ENCODE peak calls at places on chromosomes 12 and 14, in seven cellular contexts. H is T-helper 2 cell; Z is activated T-cell treated with anti-CD3 and anti-CD28 coated beads, Interleukin-2, amount 50 U/mL, for 24 hours; U is CD4-positive, alpha-beta T cell; R is activated T-helper 1 cell treated with anti-CD3 and anti-CD28 coated beads, Interleukin-2, amount 50 U/mL, for 16 hours; V is left ventricle myocardium superior; A is progenitor cell of endocrine pancreas. I is an unnamed sample.

GRCh38 chr14:64786296-64787149 is 82.3 kb downstream of the PLEKHG3 start:
- DNase-seq in R (no peak), H (no peak), A (no peak), V (peak), U (no peak), Z (no peak), I (peak)

GRCh38 chr14:60245316-60246177 is 3.5 kb upstream of the PPM1A start:
- DNase-seq in R (no peak), A (no peak), Z (no peak), V (no peak), U (no peak), H (no peak), I (no peak)

GRCh38 chr12:87820524-87821194 is 208.5 kb downstream of the C12orf50 start:
- DNase-seq in H (no peak), V (no peak), R (no peak), A (no peak), U (no peak), Z (no peak), I (peak)

GRCh38 chr14:32230181-32230580 is 27.1 kb upstream of the RNU6-8 start:
- DNase-seq in U (no peak), Z (no peak), V (no peak), A (no peak), R (no peak), H (no peak), I (peak)

GRCh38 chr12:57027011-57027804 is 10.9 kb upstream of the TAC3 start:
- DNase-seq in V (no peak), A (no peak), Z (peak), U (no peak), H (no peak), R (no peak), I (no peak)

GRCh38 chr14:95507701-95508103 is 8.7 kb downstream of the SYNE3 start:
- DNase-seq in V (no peak), U (no peak), Z (no peak), H (no peak), A (no peak), R (no peak), I (peak)

GRCh38 chr12:53552346-53553327 is 45.4 kb upstream of the NPFF start:
- DNase-seq in Z (no peak), H (no peak), R (no peak), U (no peak), V (no peak), A (no peak), I (no peak)

GRCh38 chr14:55336161-55336560 is 64.9 kb downstream of the FBXO34 start:
- DNase-seq in Z (no peak), U (no peak), V (no peak), H (no peak), R (no peak), A (no peak), I (no peak)

GRCh38 chr12:91778938-91779400 is 366.7 kb downstream of the BTG1 start:
- DNase-seq in U (peak), Z (no peak), V (no peak), H (no peak), R (peak), A (no peak), I (peak)

GRCh38 chr12:121673013-121673441 is 3.6 kb upstream of the MORN3 start:
- DNase-seq in V (no peak), R (no peak), Z (no peak), A (no peak), U (no peak), H (no peak), I (no peak)

GRCh38 chr12:65278576-65279386 is at the start of gene MSRB3:
- DNase-seq in A (peak), R (no peak), Z (peak), H (no peak), U (no peak), V (peak), I (peak)

GRCh38 chr12:110704231-110704630 is 15.3 kb upstream of the HVCN1 start:
- DNase-seq in R (no peak), V (no peak), H (no peak), U (no peak), Z (no peak), A (no peak), I (no peak)

GRCh38 chr12:43349863-43350262 is 202.1 kb downstream of the ADAMTS20 start:
- DNase-seq in R (no peak), A (no peak), Z (no peak), H (no peak), U (no peak), V (no peak), I (peak)

GRCh38 chr14:71714225-71714624 is 218.0 kb upstream of the RGS6 start:
- DNase-seq in H (no peak), Z (no peak), R (no peak), U (no peak), V (no peak), A (no peak), I (peak)

GRCh38 chr12:129659927-129660326 is 243.9 kb downstream of the TMEM132D start:
- DNase-seq in U (no peak), V (no peak), A (no peak), H (no peak), Z (no peak), R (no peak), I (peak)

GRCh38 chr12:113853491-113853890 is 112.6 kb downstream of the RBM19 start:
- DNase-seq in H (no peak), R (no peak), Z (no peak), A (no peak), V (no peak), U (no peak), I (no peak)

GRCh38 chr14:67137744-67138371 is 51.4 kb upstream of the GARIN2 start:
- DNase-seq in H (no peak), V (no peak), U (no peak), A (no peak), R (no peak), Z (no peak), I (peak)

GRCh38 chr14:22824711-22825359 is 4.9 kb upstream of the MRPL52 start:
- DNase-seq in V (no peak), H (no peak), Z (no peak), U (no peak), A (no peak), R (no peak), I (peak)

GRCh38 chr14:21965042-21965441 is 291.4 kb upstream of the OR4E1 start:
- DNase-seq in R (peak), A (no peak), Z (peak), H (no peak), V (no peak), U (peak), I (no peak)

GRCh38 chr14:90567991-90568390 is 171.2 kb downstream of the CALM1 start:
- DNase-seq in H (no peak), V (no peak), U (no peak), Z (no peak), A (no peak), R (no peak), I (no peak)

GRCh38 chr12:116220756-116221155 is 56.7 kb downstream of the MED13L start:
- DNase-seq in R (no peak), V (no peak), U (no peak), Z (no peak), A (no peak), H (no peak), I (no peak)

GRCh38 chr12:107079172-107080011 is 14.0 kb downstream of the CRY1 start:
- DNase-seq in A (no peak), U (no peak), R (no peak), H (no peak), Z (no peak), V (no peak), I (peak)

GRCh38 chr14:65302571-65303184 is 109.9 kb upstream of the FUT8 start:
- DNase-seq in U (no peak), R (no peak), Z (no peak), V (no peak), A (no peak), H (no peak), I (no peak)

GRCh38 chr14:96637521-96637920 is 135.3 kb downstream of the PAPOLA start:
- DNase-seq in R (no peak), Z (peak), A (no peak), U (no peak), V (no peak), H (no peak), I (no peak)

GRCh38 chr12:93979189-93979588 is 169.2 kb upstream of the PLXNC1 start:
- DNase-seq in A (no peak), V (no peak), U (no peak), Z (no peak), R (no peak), H (no peak), I (peak)

I was measured in fibroblast of pulmonary artery.